ENCODE peak calls at places on chromosomes 1 and 21, in eight cellular contexts. J, T, R, A, D, I, M and P are unnamed samples.

GRCh38 chr1:16971330-16972209 is 8.8 kb downstream of the MFAP2 start:
- DNase-seq in J (peak), T (peak), R (no peak), A (no peak), D (peak), I (peak), M (no peak), P (no peak)

GRCh38 chr1:3924186-3924815 is 24.2 kb upstream of the C1orf174 start:
- DNase-seq in J (no peak), T (no peak), R (no peak), A (no peak), D (no peak), I (no peak), M (no peak), P (no peak)

GRCh38 chr1:79811173-79811572 is 804.6 kb upstream of the ADGRL4 start:
- DNase-seq in J (no peak), T (no peak), R (no peak), A (no peak), D (peak), I (no peak), M (no peak), P (no peak)

GRCh38 chr21:9767592-9768375 is 753.6 kb upstream of the TPTE start:
- DNase-seq in J (no peak), T (peak), R (no peak), A (no peak), D (no peak), I (no peak), M (no peak), P (no peak)

GRCh38 chr1:180521474-180522203 is 19.3 kb upstream of the ACBD6 start:
- DNase-seq in J (no peak), T (no peak), R (no peak), A (no peak), D (peak), I (peak), M (no peak), P (no peak)

GRCh38 chr1:167795810-167796740 is 74.3 kb downstream of the MPZL1 start:
- DNase-seq in J (no peak), T (no peak), R (no peak), A (no peak), D (peak), I (no peak), M (peak), P (peak)

GRCh38 chr1:43706598-43707190 is 642 bp upstream of the ST3GAL3 start:
- DNase-seq in J (no peak), T (peak), R (no peak), A (peak), D (peak), I (peak), M (no peak), P (peak)

GRCh38 chr21:45481977-45482898 is 60.0 kb downstream of the SLC19A1 start:
- DNase-seq in J (no peak), T (no peak), R (no peak), A (no peak), D (no peak), I (no peak), M (no peak), P (peak)

GRCh38 chr1:119001181-119002018 is 13.3 kb upstream of the TBX15 start:
- DNase-seq in J (no peak), T (peak), R (no peak), A (no peak), D (peak), I (no peak), M (no peak), P (no peak)

GRCh38 chr1:119978018-119978505 is 81.7 kb upstream of the ADAM30 start:
- DNase-seq in J (no peak), T (no peak), R (no peak), A (no peak), D (no peak), I (no peak), M (no peak), P (no peak)

GRCh38 chr1:45929257-45929687 is 125.9 kb downstream of the MAST2 start:
- DNase-seq in J (no peak), T (peak), R (no peak), A (no peak), D (peak), I (peak), M (no peak), P (no peak)

GRCh38 chr21:42439284-42440186 is 35.8 kb downstream of the UBASH3A start:
- DNase-seq in J (no peak), T (no peak), R (no peak), A (no peak), D (no peak), I (no peak), M (no peak), P (no peak)

GRCh38 chr1:8239039-8239305 is 78.9 kb upstream of the SLC45A1 start:
- DNase-seq in J (peak), T (no peak), R (no peak), A (peak), D (peak), I (no peak), M (peak), P (peak)

GRCh38 chr1:13543927-13544556 is 30.2 kb upstream of the LRRC38 start:
- DNase-seq in J (no peak), T (peak), R (no peak), A (no peak), D (peak), I (peak), M (peak), P (peak)

GRCh38 chr1:89866568-89866967 is 45.7 kb downstream of the LRRC8D start:
- DNase-seq in J (no peak), T (peak), R (no peak), A (no peak), D (no peak), I (no peak), M (no peak), P (no peak)

GRCh38 chr21:41634858-41635257 is 126.9 kb upstream of the TMPRSS2 start:
- DNase-seq in J (no peak), T (no peak), R (no peak), A (no peak), D (peak), I (no peak), M (no peak), P (no peak)

GRCh38 chr1:108816049-108816882 is 40.6 kb downstream of the AKNAD1 start:
- DNase-seq in J (peak), T (peak), R (no peak), A (peak), D (peak), I (no peak), M (peak), P (peak)

GRCh38 chr21:37861561-37861960 is 54.7 kb downstream of the KCNJ6 start:
- DNase-seq in J (no peak), T (no peak), R (no peak), A (no peak), D (no peak), I (no peak), M (no peak), P (no peak)

GRCh38 chr21:38668067-38668466 is 137.7 kb upstream of the ETS2 start:
- DNase-seq in J (no peak), T (no peak), R (no peak), A (no peak), D (no peak), I (no peak), M (no peak), P (no peak)

GRCh38 chr1:21933397-21934248 is 3.5 kb downstream of the HSPG2 start:
- DNase-seq in J (peak), T (peak), R (no peak), A (peak), D (no peak), I (no peak), M (peak), P (peak)

GRCh38 chr1:53771648-53772047 is 32.7 kb upstream of the GLIS1 start:
- DNase-seq in J (no peak), T (no peak), R (no peak), A (no peak), D (peak), I (no peak), M (no peak), P (no peak)

GRCh38 chr1:175131100-175131499 is 61.5 kb downstream of the KIAA0040 start:
- DNase-seq in J (no peak), T (no peak), R (no peak), A (no peak), D (no peak), I (no peak), M (no peak), P (no peak)

GRCh38 chr1:50976111-50976889 is 6.3 kb downstream of the CDKN2C start:
- DNase-seq in J (no peak), T (peak), R (no peak), A (no peak), D (no peak), I (no peak), M (no peak), P (no peak)

DNA sequence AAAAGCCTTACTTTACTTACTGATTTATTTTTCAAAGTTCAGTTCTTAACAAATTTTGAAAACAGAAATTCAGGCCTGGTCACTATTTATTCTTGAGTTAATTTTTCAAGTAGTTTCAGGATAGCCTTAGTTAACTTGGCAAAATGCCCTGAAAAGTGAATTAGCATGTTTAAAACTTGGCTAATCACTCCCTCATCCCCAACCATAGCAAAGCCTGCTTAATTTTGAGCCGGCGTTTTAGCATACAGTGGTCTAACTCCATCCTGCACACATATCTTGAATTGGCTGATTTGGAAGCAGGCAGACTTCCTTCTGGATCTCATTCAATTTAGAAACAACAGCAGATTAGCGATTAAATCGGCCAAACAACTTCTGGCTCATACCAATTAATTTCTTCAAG is 439.2 kb downstream of the PTBP2 start:
- DNase-seq in J (no peak), T (no peak), R (no peak), A (no peak), D (peak), I (no peak), M (no peak), P (no peak)
- H3K4me3 ChIP-seq in J (no peak), T (no peak), R (no peak), A (no peak), D (no peak), I (no peak), M (no peak), P (no peak)

DNA sequence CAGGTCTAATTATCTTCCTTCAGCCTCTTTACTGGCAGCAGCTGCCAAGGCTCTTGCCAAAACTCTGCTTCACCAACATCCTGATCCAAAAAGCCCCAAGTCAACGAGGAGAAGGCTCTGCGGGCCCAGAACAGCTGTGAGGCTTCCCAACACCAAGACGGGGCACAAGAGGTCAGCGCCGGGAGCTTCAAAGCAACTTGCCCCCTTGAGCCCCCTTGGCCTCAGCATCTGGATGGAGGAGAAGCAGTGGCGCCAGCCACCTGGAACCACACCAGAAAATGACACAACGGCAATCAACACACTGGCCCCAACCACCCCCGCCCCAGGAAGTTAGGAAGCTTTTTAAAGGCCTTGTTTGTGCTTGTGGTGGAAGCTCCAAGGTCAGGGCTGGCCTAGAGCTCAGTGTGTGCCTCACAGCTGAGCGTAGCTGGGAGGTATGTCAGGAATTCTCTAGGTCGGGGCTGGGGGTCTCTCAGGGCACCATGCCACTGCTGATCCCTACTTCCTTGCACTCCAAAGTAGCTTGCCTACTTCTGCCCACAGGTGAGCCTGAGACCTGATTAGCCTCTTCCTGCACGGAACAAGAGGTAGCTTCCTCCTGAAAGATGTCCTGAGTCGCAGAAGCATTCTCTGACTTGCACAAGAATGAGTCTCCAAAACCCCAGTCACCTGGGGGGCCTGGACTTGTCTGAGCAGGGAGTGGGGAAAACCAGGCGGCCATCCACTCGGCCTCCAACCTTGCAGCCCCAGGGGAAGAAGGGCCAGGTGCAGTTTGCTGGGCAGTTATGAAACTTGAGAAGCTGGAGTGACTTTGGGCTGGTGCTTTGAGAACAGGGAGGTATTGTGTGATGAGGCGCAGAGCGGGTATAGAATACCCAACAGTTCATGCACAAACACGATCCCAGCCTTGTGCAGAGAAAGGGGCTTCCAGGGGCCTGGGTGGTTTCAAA is 9.8 kb upstream of the SRP9 start:
- DNase-seq in J (peak), T (peak), R (no peak), A (peak), D (peak), I (no peak), M (peak), P (peak)
- H3K4me3 ChIP-seq in J (no peak), T (no peak), R (no peak), A (no peak), D (no peak), I (no peak), M (no peak), P (peak)

GRCh38 chr1:168949672-168950071 is 156.8 kb upstream of the ATP1B1 start:
- DNase-seq in J (no peak), T (no peak), R (no peak), A (no peak), D (no peak), I (no peak), M (no peak), P (no peak)
- H3K4me3 ChIP-seq in J (no peak), T (no peak), R (no peak), A (no peak), D (no peak), I (no peak), M (no peak), P (no peak)

GRCh38 chr1:99754697-99755096 is 11.7 kb downstream of the FRRS1 start:
- DNase-seq in J (no peak), T (no peak), R (no peak), A (no peak), D (no peak), I (no peak), M (no peak), P (no peak)
- H3K4me3 ChIP-seq in J (no peak), T (no peak), R (no peak), A (no peak), D (no peak), I (no peak), M (no peak), P (no peak)

DNA sequence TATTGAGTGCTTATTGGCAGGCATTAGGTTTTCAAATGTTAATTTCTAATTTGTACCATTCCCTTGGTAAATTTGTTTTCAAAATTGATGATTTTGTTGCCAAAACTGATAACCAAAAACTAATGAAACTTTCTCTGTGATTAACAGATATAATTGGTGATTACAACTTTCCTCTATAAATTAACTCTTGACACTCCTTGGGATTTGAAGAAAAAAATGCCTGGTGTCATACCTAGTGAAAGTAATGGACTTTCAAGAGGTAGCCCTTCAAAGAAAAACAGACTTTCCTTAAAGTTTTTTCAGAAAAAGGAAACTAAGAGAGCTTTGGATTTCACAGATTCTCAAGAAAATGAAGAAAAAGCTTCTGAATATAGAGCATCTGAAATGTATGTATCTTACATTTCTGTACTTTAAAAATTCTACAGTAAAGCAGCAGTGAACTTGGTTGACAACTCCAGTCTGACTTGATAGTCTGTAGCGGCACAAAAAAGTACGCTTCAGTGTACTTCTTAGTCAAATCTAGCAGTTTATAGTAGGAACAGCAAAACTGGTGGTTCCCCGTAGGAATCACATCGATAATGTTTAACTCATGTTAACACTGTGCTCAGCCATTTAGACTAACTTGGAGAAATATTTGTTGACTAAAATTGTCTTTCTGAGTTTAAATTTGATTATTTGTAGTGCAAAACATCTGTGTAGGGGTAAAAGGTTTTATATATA is 3.0 kb downstream of the USP1 start:
- DNase-seq in J (no peak), T (no peak), R (no peak), A (no peak), D (no peak), I (no peak), M (no peak), P (no peak)
- H3K4me3 ChIP-seq in J (no peak), T (no peak), R (no peak), A (no peak), D (no peak), I (no peak), M (no peak), P (no peak)

GRCh38 chr1:6276765-6277555 is 16.1 kb upstream of the GPR153 start:
- DNase-seq in J (no peak), T (peak), R (no peak), A (no peak), D (no peak), I (no peak), M (no peak), P (no peak)
- H3K4me3 ChIP-seq in J (no peak), T (no peak), R (no peak), A (no peak), D (no peak), I (no peak), M (peak), P (peak)

DNA sequence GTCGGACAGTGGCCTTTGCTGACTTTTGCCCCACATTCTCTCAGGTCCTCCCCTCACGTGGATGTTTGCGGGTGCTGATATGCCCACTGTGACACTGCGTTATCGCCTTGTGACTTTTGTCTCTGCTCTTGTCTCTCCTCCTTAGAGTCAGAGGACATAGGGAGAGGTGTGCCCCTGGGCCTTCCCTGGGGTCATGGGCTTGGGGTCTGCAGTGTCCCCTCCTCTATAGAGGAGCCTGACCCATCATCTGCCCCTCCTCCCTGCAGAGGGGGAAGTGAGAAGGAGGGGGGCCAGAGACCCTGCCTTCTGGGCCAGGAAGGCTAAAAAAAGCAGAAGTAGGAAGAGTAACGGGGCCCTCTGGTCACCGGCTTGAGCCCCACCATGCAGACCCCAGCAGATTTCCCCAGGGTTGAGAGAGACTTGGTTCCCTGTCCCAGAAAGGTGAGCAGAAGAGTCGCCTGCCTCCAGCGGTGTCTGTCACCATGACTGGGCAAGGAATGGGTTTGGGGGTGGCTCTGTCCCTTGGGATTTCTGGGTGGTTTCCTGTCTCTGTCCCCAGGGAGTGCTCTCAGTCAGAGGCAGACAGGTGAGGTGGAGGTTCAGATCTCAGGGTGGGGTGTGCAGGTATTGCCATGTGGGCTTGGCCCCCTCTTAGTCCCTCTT is 13.4 kb downstream of the RPS6KA1 start:
- DNase-seq in J (no peak), T (no peak), R (no peak), A (no peak), D (no peak), I (no peak), M (no peak), P (no peak)
- H3K4me3 ChIP-seq in J (no peak), T (no peak), R (peak), A (peak), D (no peak), I (no peak), M (peak), P (peak)